ENCODE peak calls at places on chromosomes 6 and 20, in four cellular contexts. One of them, this sample, is unnamed.

GRCh38 chr20:49482173-49482572 is 295 bp downstream of the KCNB1 start:
- DNase-seq in pancreas: no peak
- DNase-seq in B cell: no peak
- DNase-seq in astrocyte of the spinal cord: no peak
- DNase-seq in this sample: no peak

GRCh38 chr6:151391021-151391470 is 313 bp downstream of the ZBTB2 start:
- DNase-seq in pancreas: peak; percentile 81
- DNase-seq in astrocyte of the spinal cord: peak; percentile 65
- DNase-seq in B cell: peak; percentile 84
- DNase-seq in this sample: peak; percentile 82

GRCh38 chr6:69868961-69869360 is 2.6 kb downstream of the COL19A1 start:
- DNase-seq in pancreas: no peak
- DNase-seq in B cell: no peak
- DNase-seq in astrocyte of the spinal cord: no peak
- DNase-seq in this sample: no peak

GRCh38 chr20:51042657-51043247 is 19.8 kb upstream of the KCNG1 start:
- DNase-seq in astrocyte of the spinal cord: no peak
- DNase-seq in B cell: no peak
- DNase-seq in pancreas: no peak
- DNase-seq in this sample: no peak

GRCh38 chr6:167568407-167569024 is 243.6 kb downstream of the TTLL2 start:
- DNase-seq in B cell: no peak
- DNase-seq in astrocyte of the spinal cord: no peak
- DNase-seq in pancreas: no peak
- DNase-seq in this sample: no peak

GRCh38 chr20:59120919-59121318 is 42.7 kb upstream of the ZNF831 start:
- DNase-seq in astrocyte of the spinal cord: no peak
- DNase-seq in pancreas: no peak
- DNase-seq in B cell: no peak
- DNase-seq in this sample: no peak

GRCh38 chr6:131844243-131844841 is 36.5 kb downstream of the ENPP1 start:
- DNase-seq in B cell: no peak
- DNase-seq in astrocyte of the spinal cord: peak; percentile 19
- DNase-seq in pancreas: no peak
- DNase-seq in this sample: no peak

GRCh38 chr20:17940447-17940971 is 28.1 kb downstream of the SNX5 start:
- DNase-seq in B cell: no peak
- DNase-seq in pancreas: no peak
- DNase-seq in astrocyte of the spinal cord: no peak
- DNase-seq in this sample: no peak

GRCh38 chr6:3251462-3252314 is 7.1 kb upstream of the PSMG4 start:
- DNase-seq in pancreas: peak; percentile 72
- DNase-seq in B cell: peak; percentile 85
- DNase-seq in astrocyte of the spinal cord: peak; percentile 86
- DNase-seq in this sample: peak; percentile 65

GRCh38 chr6:2817778-2818443 is 23.8 kb downstream of the SERPINB1 start:
- DNase-seq in astrocyte of the spinal cord: peak; percentile 59
- DNase-seq in B cell: no peak
- DNase-seq in pancreas: no peak
- DNase-seq in this sample: no peak

GRCh38 chr6:132734694-132735236 is 20.9 kb upstream of the VNN1 start:
- DNase-seq in astrocyte of the spinal cord: no peak
- DNase-seq in pancreas: peak; percentile 54
- DNase-seq in B cell: no peak
- DNase-seq in this sample: no peak

GRCh38 chr20:42530855-42531674 is 658.6 kb downstream of the PTPRT start:
- DNase-seq in B cell: no peak
- DNase-seq in astrocyte of the spinal cord: no peak
- DNase-seq in pancreas: no peak
- DNase-seq in this sample: no peak

DNA sequence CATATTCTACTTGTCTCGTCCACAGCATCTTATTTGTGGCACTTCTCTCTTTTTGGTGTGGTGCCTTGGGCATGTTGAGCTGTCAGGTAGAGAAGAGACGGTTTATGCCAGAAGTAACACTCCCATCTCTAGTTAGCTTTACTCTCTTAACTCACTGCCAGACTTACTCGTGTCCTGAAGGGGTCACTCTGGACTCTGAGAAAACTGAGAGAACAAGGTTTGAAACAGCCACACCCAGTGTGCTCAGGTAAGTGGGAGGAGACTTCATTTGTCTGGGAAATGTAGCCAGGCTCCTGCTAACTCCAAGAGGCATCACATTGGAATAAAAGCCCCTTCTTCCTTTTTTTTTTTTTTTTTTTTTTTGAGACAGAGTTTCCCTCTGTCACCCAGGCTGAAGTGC is 360.8 kb downstream of the QKI start:
- DNase-seq in astrocyte of the spinal cord: no peak
- DNase-seq in B cell: no peak
- DNase-seq in pancreas: no peak
- DNase-seq in this sample: no peak
- TF ChIP-seq CTCF in astrocyte of the spinal cord: no peak
- TF ChIP-seq CTCF in B cell: no peak
- TF ChIP-seq CTCF in pancreas: no peak
- TF ChIP-seq CTCF in this sample: no peak

GRCh38 chr6:38773338-38773737 is 58.2 kb downstream of the DNAH8 start:
- DNase-seq in pancreas: no peak
- DNase-seq in B cell: no peak
- DNase-seq in astrocyte of the spinal cord: no peak
- DNase-seq in this sample: no peak

GRCh38 chr6:38779310-38780062 is 64.4 kb downstream of the DNAH8 start:
- DNase-seq in pancreas: no peak
- DNase-seq in B cell: no peak
- DNase-seq in astrocyte of the spinal cord: no peak
- DNase-seq in this sample: no peak

GRCh38 chr6:38775870-38776269 is 60.8 kb downstream of the DNAH8 start:
- DNase-seq in B cell: no peak
- DNase-seq in pancreas: no peak
- DNase-seq in astrocyte of the spinal cord: no peak
- DNase-seq in this sample: no peak

GRCh38 chr6:38774933-38775707 is 60.0 kb downstream of the DNAH8 start:
- DNase-seq in astrocyte of the spinal cord: no peak
- DNase-seq in pancreas: no peak
- DNase-seq in B cell: no peak
- DNase-seq in this sample: no peak

DNA sequence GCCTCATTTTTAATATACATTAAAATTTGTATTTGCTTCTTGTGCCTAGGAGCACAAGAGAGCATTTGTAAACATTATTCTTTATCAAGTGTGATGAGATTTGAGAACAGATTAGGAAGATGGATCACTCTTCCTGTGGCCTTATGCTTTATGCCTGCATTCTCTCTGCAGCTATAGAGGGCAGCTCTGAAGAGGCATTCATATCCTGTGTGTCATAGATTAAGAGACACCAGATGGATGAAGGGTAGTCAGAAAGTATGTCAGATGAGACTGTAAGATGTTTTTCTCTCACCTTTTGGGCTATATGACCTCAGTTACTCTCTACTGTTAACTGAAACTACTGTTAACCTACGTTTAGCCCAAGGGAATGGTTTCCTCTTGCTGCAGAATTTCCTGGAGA is 61.4 kb downstream of the DNAH8 start:
- DNase-seq in astrocyte of the spinal cord: peak; percentile 29
- DNase-seq in B cell: no peak
- DNase-seq in pancreas: no peak
- DNase-seq in this sample: no peak
- TF ChIP-seq CTCF in astrocyte of the spinal cord: no peak
- TF ChIP-seq CTCF in B cell: no peak
- TF ChIP-seq CTCF in pancreas: no peak
- TF ChIP-seq CTCF in this sample: no peak

DNA sequence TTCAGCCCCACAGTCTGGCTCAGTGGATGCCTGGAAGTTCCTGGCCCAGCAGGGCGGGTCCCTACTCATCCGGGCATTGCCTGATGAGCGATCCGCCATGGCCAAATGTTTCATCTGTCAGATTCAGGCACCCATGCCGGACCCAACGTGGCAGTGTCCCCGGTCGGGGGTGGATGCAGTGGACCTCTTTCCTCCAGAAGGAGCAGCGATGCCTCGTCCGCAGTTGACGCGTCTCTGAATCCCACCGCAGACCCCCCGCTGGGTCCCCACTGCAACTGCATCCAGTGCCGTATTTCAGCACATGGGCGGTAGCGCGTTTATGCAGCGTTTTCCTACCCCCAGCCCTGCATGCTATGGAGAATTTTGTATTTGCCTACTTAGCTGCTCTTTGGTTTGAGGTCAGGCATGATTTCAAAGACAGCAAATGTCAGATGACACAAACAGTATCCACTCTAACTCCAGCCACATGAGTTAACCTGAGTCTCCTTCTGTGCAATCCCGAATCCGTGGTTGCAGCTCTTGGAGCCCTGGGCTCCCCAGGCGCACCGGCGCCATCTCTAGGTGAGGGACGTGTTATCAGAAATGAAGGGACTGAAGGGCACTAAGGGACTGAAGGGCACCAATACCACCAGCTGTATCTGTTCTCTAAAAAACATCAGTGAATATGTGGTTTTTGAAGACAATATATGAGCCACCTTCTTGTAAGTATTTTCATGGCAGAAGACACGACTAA is 72.6 kb upstream of the THBS2 start:
- DNase-seq in astrocyte of the spinal cord: peak; percentile 7
- DNase-seq in pancreas: no peak
- DNase-seq in B cell: no peak
- DNase-seq in this sample: no peak
- TF ChIP-seq CTCF in astrocyte of the spinal cord: peak; percentile 15
- TF ChIP-seq CTCF in pancreas: no peak
- TF ChIP-seq CTCF in B cell: no peak
- TF ChIP-seq CTCF in this sample: no peak

DNA sequence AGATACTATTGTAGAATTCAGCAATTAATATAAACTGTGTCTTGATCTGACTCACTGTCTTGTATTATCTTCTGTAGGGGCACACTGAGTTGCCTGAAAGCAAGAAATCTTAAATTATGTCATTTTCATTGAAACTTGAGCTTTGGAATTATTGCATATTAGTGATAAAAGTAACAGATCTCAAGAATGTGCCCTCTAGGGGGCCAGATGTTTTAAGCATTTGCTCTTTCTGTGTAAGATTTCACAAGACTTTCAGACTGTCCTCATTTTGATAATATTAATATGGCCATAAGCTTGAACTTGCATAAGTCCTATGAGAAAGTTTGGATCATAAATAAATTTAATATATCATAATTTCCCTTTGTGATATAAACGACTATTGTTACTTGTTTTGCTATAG is 55.5 kb upstream of the MYO6 start:
- DNase-seq in astrocyte of the spinal cord: peak; percentile 26
- DNase-seq in B cell: no peak
- DNase-seq in pancreas: no peak
- DNase-seq in this sample: no peak
- TF ChIP-seq CTCF in astrocyte of the spinal cord: peak; percentile 23
- TF ChIP-seq CTCF in B cell: no peak
- TF ChIP-seq CTCF in pancreas: no peak
- TF ChIP-seq CTCF in this sample: no peak

DNA sequence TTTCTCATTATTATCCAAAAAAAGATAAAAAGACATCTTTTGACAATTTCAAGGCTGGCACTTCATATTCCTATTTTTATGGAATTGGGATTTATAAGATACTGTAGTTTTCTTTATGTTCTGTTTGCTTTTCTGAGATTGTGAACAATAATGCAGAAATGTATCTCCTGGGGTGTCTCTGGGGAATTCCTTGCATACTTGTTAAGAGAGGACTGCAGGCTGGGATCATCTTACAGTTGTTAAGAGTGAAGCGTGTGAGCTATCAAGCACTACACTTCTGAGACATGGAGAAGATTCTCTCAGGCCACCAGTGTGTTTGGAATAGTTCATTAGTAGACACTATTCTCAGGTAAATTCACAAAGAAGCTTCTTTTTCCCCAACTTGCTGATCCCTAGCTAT is 963.3 kb upstream of the GJE1 start:
- DNase-seq in pancreas: no peak
- DNase-seq in astrocyte of the spinal cord: peak; percentile 78
- DNase-seq in B cell: no peak
- DNase-seq in this sample: no peak
- TF ChIP-seq CTCF in pancreas: no peak
- TF ChIP-seq CTCF in astrocyte of the spinal cord: no peak
- TF ChIP-seq CTCF in B cell: no peak
- TF ChIP-seq CTCF in this sample: no peak

DNA sequence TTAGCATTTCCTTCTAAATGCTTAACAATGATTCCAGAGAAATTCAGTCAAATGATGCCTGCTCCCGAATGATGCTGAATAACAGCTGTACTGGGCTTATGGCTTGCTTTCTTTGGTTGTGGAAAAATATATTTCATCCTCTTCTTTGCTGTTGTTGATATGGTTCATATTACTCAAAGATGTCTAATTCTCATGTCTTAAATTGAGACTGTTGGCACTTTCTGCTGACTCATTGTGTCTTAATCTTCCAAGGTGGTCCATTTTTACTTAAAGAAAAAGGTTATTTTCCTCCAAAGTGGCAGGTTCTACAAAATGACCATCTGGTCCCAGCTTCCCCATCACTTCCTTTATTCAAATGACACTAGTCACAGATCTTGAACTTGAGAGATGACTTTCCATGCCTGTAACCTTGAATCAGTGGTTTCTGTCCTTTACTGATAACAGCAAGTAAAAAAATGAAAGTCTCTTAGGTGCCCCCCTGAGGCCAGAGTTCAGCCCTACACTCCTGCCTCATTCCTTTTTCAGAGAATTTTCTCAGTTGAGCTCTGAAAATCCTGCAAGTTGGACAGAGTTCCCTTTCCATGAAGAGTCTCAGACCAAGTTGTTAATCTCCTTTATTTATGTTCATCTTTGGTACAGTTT is 6.9 kb downstream of the SNAP25 start:
- DNase-seq in B cell: no peak
- DNase-seq in astrocyte of the spinal cord: no peak
- DNase-seq in pancreas: no peak
- DNase-seq in this sample: no peak
- TF ChIP-seq CTCF in B cell: no peak
- TF ChIP-seq CTCF in astrocyte of the spinal cord: peak; percentile 37
- TF ChIP-seq CTCF in pancreas: no peak
- TF ChIP-seq CTCF in this sample: no peak